ENCODE peak calls at places on chromosomes 12 and 14, in nine cellular contexts. Z is SK-N-SH, H is PC-3, O is fibroblast of lung, U is IMR-90, X is astrocyte, N is mammary epithelial cell, T is neuronal stem cell, W is HCT116. E is an unnamed sample. For H3K36me3, the result is how much of the 10 kb centered on the place peaks cover.

GRCh38 chr12:116693259-116694227 is 44.3 kb downstream of the SPRING1 start:
- DNase-seq in N (no peak), Z (peak), T (no peak), U (no peak), X (no peak), O (no peak), W (no peak), H (no peak), E (peak)

GRCh38 chr14:80959448-80960006 is 4.1 kb downstream of the TSHR start:
- DNase-seq in T (no peak), X (no peak), U (no peak), W (no peak), N (no peak), O (no peak), H (no peak), Z (no peak), E (no peak)

GRCh38 chr12:96237465-96238077 is 43.4 kb downstream of the ELK3 start:
- DNase-seq in O (peak), H (peak), W (no peak), U (peak), N (peak), Z (no peak), X (peak), T (no peak), E (peak)

GRCh38 chr14:68392393-68393085 is 400.3 kb downstream of the ZFP36L1 start:
- DNase-seq in U (no peak), Z (no peak), W (no peak), O (peak), X (no peak), H (no peak), T (peak), N (no peak), E (no peak)

GRCh38 chr14:60679566-60680258 is 30.4 kb upstream of the SIX1 start:
- DNase-seq in H (no peak), N (no peak), T (no peak), U (no peak), O (no peak), X (no peak), Z (no peak), W (no peak), E (no peak)

GRCh38 chr12:69679119-69679518 is 20.0 kb downstream of the BEST3 start:
- DNase-seq in X (no peak), Z (no peak), W (no peak), U (peak), N (no peak), T (no peak), O (peak), H (peak), E (no peak)

GRCh38 chr14:52856139-52856538 is 64.7 kb upstream of the GNPNAT1 start:
- DNase-seq in N (no peak), U (no peak), X (peak), T (no peak), O (no peak), Z (no peak), H (no peak), W (no peak), E (no peak)

GRCh38 chr14:65993103-65993502 is 493.1 kb upstream of the CCDC196 start:
- DNase-seq in T (no peak), U (no peak), X (no peak), W (no peak), O (no peak), Z (no peak), H (no peak), N (peak), E (no peak)

GRCh38 chr14:105184461-105184860 is 3.3 kb upstream of the NUDT14 start:
- DNase-seq in H (no peak), N (no peak), X (no peak), U (no peak), T (no peak), Z (no peak), O (no peak), W (no peak), E (no peak)

GRCh38 chr12:108483213-108483920 is 31.7 kb upstream of the FICD start:
- DNase-seq in H (no peak), X (no peak), U (no peak), T (no peak), W (no peak), Z (no peak), O (no peak), N (peak), E (no peak)

GRCh38 chr12:52865090-52865944 is 16.5 kb upstream of the KRT78 start:
- DNase-seq in O (peak), N (peak), T (peak), X (peak), U (peak), H (peak), Z (peak), W (peak), E (peak)

GRCh38 chr12:9273276-9273675 is 65.1 kb upstream of the PZP start:
- DNase-seq in X (peak), Z (no peak), T (no peak), H (peak), U (peak), O (peak), N (peak), W (no peak), E (peak)

GRCh38 chr12:116813271-116814041 is 67.8 kb downstream of the HRK start:
- DNase-seq in X (peak), N (peak), Z (no peak), O (no peak), H (peak), W (peak), U (peak), T (no peak), E (no peak)

GRCh38 chr12:76591461-76591860 is 31.9 kb upstream of the OSBPL8 start:
- DNase-seq in Z (no peak), U (peak), W (no peak), N (no peak), X (peak), O (no peak), H (peak), T (no peak), E (peak)

GRCh38 chr12:104769207-104769606 is 188.9 kb downstream of the SLC41A2 start:
- DNase-seq in O (no peak), U (no peak), Z (no peak), W (no peak), H (no peak), N (no peak), T (no peak), X (no peak), E (no peak)

GRCh38 chr12:26281320-26281719 is 85.9 kb downstream of the SSPN start:
- DNase-seq in Z (no peak), H (no peak), U (no peak), X (peak), W (no peak), O (peak), N (no peak), T (no peak), E (peak)

GRCh38 chr14:50447491-50447890 is 50.8 kb upstream of the CDKL1 start:
- DNase-seq in O (no peak), H (peak), Z (no peak), N (peak), U (peak), W (peak), X (peak), T (no peak), E (peak)

GRCh38 chr14:100439781-100440180 is 116.6 kb downstream of the SLC25A47 start:
- DNase-seq in O (peak), X (peak), W (no peak), T (no peak), H (peak), N (peak), U (no peak), Z (no peak), E (peak)

GRCh38 chr14:64656986-64657385 is 47.2 kb upstream of the PLEKHG3 start:
- DNase-seq in N (peak), X (no peak), W (no peak), H (no peak), T (no peak), Z (no peak), O (peak), U (no peak), E (peak)

GRCh38 chr14:67940476-67940875 is 120.9 kb downstream of the RAD51B start:
- DNase-seq in W (no peak), U (peak), X (peak), N (no peak), T (no peak), H (no peak), O (peak), Z (no peak), E (peak)

GRCh38 chr12:66548338-66549049 is 130.4 kb downstream of the GRIP1 start:
- DNase-seq in U (no peak), X (no peak), H (peak), W (no peak), T (no peak), Z (no peak), O (no peak), N (no peak), E (peak)

GRCh38 chr12:3752096-3752709 is 706 bp downstream of the CRACR2A start:
- DNase-seq in T (no peak), X (no peak), O (peak), N (no peak), H (no peak), U (no peak), Z (peak), W (peak), E (peak)
- H3K4me2 ChIP-seq in T (peak), X (peak), O (peak), N (no peak), H (no peak), U (no peak), Z (no peak), W (peak), E (peak)

GRCh38 chr14:74346341-74346740 is 1.9 kb upstream of the VRTN start:
- DNase-seq in Z (no peak), O (no peak), T (no peak), W (no peak), H (no peak), N (no peak), U (no peak), X (no peak), E (no peak)

GRCh38 chr14:74347795-74348100 is 523 bp upstream of the VRTN start:
- DNase-seq in Z (no peak), O (no peak), X (no peak), T (no peak), W (no peak), N (no peak), U (no peak), H (no peak), E (no peak)

GRCh38 chr14:74348735-74349463 is 628 bp downstream of the VRTN start:
- DNase-seq in X (no peak), U (no peak), N (no peak), W (no peak), O (no peak), Z (no peak), H (no peak), T (no peak), E (no peak)

GRCh38 chr14:74348241-74348734 is at the start of gene VRTN:
- DNase-seq in W (no peak), T (no peak), H (no peak), U (no peak), X (no peak), N (no peak), Z (no peak), O (no peak), E (no peak)

DNA sequence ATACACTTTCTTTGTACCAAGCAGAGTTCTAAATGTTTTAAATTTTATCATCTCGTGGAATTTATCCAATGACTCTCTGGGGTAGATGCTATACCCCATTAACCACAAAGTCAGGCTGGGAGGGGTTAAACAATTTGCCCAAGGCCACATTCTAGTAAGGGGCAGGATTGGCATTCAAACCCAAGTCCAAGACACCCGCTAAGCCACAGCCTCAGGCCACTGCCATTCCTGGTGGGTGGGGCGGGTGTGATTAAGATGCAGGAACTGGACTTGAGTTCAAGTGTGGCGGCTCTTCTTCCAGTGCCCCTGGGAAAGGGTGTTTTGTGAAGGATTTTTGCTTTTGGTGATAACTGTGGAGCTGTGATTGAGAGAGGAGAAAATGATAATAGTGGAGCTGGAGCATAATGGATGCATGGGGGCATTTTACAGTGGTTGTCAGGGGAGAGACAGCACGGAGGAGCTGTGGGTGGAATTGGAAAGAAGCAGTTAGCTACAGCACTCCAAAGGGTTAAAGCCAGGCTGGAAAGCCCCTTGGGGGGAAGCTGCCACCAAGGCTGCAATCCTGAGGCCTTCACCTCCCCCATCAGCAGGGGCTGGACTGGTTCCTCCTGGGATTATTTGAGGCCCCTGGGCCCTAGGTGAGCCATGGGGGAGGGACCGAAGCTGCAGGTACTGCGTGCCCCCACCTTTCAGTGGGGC is 1.0 kb upstream of the VRTN start:
- DNase-seq in H (no peak), U (no peak), N (no peak), T (no peak), X (no peak), W (no peak), O (no peak), Z (no peak), E (no peak)
- H3K9ac ChIP-seq in H (no peak), U (no peak), N (no peak), T (peak), X (no peak), W (no peak), O (no peak), Z (no peak), E (no peak)

DNA sequence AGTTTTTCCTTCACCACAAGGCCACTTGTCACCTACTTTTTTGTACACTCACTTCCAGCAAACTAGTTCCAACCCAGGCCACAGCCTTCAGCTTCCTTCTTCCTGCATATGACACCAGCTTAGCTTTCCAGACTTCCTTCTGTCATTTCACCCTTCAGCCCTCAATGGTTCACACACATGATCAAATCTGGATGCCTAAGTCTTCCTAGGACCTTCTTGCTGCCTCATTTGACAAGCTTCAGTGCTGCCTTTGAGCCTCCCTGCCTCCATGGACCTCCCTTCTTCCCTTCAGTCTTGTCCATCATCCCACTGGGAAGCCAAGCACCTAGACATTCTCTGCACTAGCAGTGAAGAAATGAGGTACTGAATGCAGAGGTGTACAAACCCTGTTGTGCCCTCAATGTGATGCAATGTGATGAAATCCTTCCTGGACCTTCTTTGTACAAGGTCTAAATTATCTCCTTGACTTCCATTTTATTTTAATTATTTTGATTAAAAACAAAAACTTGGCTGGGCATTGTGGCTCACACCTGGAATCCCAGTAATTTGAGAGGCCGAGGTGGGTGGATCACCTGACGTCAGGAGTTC is 4.3 kb upstream of the REC8 start:
- DNase-seq in U (no peak), W (no peak), O (no peak), H (no peak), X (no peak), Z (no peak), T (no peak), N (no peak), E (no peak)
- H3K36me3 ChIP-seq in U (half or more), W (under half), O (under half), H (under half), X (under half), Z (under half), T (under half), N (under half), E (under half)

GRCh38 chr14:70645892-70646291 is 4.2 kb downstream of the TTC9 start:
- DNase-seq in U (no peak), W (no peak), N (no peak), O (no peak), Z (no peak), T (no peak), H (no peak), X (no peak), E (no peak)
- H3K4me2 ChIP-seq in U (no peak), W (no peak), N (no peak), O (no peak), Z (no peak), T (no peak), H (no peak), X (no peak), E (no peak)

GRCh38 chr12:106999444-106999843 is 12.5 kb upstream of the MTERF2 start:
- DNase-seq in X (no peak), O (no peak), U (no peak), W (no peak), H (no peak), T (no peak), N (peak), Z (no peak), E (peak)

GRCh38 chr12:106997916-106998315 is 11.0 kb upstream of the MTERF2 start:
- DNase-seq in O (no peak), X (no peak), H (no peak), W (no peak), Z (no peak), T (no peak), U (no peak), N (no peak), E (no peak)

DNA sequence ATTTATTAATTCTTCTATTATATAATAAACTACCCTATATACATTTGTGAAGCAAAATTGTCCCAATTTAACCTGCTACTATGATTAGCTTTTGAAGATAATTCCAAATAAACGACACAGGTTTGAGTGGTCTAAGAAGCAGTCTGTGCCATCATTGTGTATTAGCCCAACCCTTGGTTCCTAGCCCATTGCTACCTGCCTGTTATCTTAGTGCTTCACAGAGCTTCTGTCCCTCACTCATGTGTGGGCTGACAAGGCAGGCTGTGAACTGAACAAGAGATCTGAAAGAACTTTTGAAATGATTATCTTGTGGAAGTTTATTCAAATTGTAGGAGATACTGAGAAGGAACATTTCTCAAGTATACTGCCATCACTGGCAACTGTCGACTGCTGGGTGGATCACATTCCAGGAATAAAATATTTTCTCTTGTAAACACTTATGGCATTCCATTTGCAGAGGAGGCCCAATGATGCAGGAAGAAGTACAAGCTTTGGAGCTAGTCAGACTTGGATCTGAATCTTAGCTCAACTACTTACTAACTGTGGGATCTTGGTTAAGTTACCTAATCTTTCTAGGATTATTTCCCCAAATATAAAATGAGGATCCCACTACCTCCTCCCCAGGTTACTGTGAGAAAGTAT is 7.8 kb upstream of the MTERF2 start:
- DNase-seq in N (no peak), H (no peak), O (peak), W (no peak), Z (no peak), U (peak), T (no peak), X (peak), E (peak)
- H3K9ac ChIP-seq in N (no peak), H (no peak), O (no peak), W (no peak), Z (no peak), U (peak), T (no peak), X (no peak), E (peak)

DNA sequence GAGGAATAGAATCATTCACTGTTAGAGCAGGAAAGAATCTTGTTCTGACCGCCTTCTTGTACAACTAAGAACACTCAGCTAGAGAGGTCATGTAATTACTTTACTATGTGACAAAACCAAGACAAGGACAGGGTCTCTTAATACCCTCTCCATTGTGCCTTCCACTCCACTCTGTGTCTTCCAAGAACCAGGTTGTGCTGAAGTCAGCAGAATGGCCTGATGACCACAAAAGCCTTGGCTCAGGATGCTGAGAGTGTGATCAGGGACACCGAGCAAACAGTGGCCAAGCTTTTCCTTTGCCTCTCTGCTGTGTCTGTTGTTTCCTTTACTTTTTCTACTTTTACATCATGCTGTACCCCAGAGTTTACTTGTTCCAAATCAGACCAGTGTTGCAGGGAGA is 83.2 kb upstream of the RFX4 start:
- DNase-seq in O (no peak), T (no peak), W (no peak), H (no peak), X (no peak), Z (no peak), N (no peak), U (no peak), E (no peak)
- H3K36me3 ChIP-seq in O (under half), T (half or more), W (under half), H (half or more), X (under half), Z (under half), N (under half), U (under half), E (under half)

GRCh38 chr14:79586401-79586800 is 624.9 kb downstream of the DIO2 start:
- DNase-seq in N (no peak), H (no peak), X (no peak), Z (no peak), W (no peak), U (no peak), O (no peak), T (no peak), E (no peak)
- H3K4me2 ChIP-seq in N (no peak), H (no peak), X (no peak), Z (no peak), W (no peak), U (no peak), O (no peak), T (no peak), E (no peak)

GRCh38 chr12:45235087-45236025 is 19.5 kb downstream of the ANO6 start:
- DNase-seq in W (peak), T (no peak), X (peak), U (peak), N (peak), O (peak), H (peak), Z (no peak), E (peak)

GRCh38 chr12:45231515-45232145 is 15.7 kb downstream of the ANO6 start:
- DNase-seq in N (peak), X (peak), T (no peak), W (no peak), H (peak), U (peak), Z (no peak), O (peak), E (peak)

GRCh38 chr12:45234134-45234865 is 18.4 kb downstream of the ANO6 start:
- DNase-seq in Z (peak), N (peak), U (peak), T (peak), H (peak), X (peak), W (peak), O (peak), E (peak)

GRCh38 chr12:45232146-45232731 is 16.3 kb downstream of the ANO6 start:
- DNase-seq in U (peak), H (no peak), O (no peak), N (no peak), T (no peak), W (no peak), Z (no peak), X (no peak), E (peak)

DNA sequence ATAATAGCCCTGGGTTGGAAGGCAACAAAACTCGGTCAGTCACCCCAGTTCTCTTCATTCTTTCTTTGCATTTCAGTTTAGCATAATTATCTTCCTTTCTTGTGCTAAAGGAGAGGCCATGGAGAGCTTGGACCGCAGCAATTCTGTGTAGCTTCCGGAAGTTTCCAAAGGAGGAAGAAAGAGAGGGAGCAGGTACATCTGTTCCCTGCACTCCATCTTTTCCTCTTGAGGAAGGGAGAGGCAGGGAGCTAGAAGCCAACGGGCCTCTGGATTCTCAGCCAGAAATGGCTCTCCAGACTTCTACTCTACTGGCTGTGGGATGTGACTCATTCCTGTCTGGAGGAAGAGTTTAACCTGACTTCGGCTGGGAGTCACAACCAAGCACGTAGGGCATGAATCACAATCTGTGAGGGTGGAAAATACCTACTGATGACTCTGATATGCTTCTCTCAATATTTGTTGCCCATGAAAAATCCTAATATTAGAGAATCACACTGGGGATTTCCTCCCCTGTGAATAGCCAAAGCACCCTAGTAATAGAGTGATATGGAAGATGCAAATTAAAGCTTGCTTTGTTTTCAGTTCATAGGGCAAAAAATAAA is 17.0 kb downstream of the ANO6 start:
- DNase-seq in H (peak), N (peak), Z (no peak), U (peak), O (peak), W (peak), X (peak), T (no peak), E (peak)
- H3K9ac ChIP-seq in H (peak), N (peak), Z (peak), U (peak), O (no peak), W (peak), X (peak), T (no peak), E (peak)